ENCODE peak calls at places on chromosomes 11 and 22, in seven cellular contexts. A, F, P, E, M, S and D are unnamed samples.

GRCh38 chr11:37946155-37946766 is 1348.2 kb upstream of the RAG2 start:
- DNase-seq in M (peak), A (no peak), P (peak), E (no peak), S (peak), F (no peak), D (no peak)

GRCh38 chr11:126799974-126800373 is 200.6 kb downstream of the KIRREL3 start:
- DNase-seq in F (no peak), E (no peak), P (no peak), A (no peak), M (no peak), S (no peak), D (no peak)

GRCh38 chr11:29051935-29052334 is 943.7 kb downstream of the METTL15 start:
- DNase-seq in F (no peak), M (no peak), E (no peak), A (no peak), S (peak), P (no peak), D (no peak)

GRCh38 chr11:86735462-86736302 is 63.3 kb upstream of the ME3 start:
- DNase-seq in S (no peak), A (no peak), F (no peak), M (no peak), P (no peak), E (no peak), D (no peak)

GRCh38 chr22:28951969-28952521 is 68.7 kb downstream of the ZNRF3 start:
- DNase-seq in S (no peak), E (peak), A (no peak), P (no peak), F (no peak), M (peak), D (no peak)

GRCh38 chr11:120344302-120345004 is 8.2 kb downstream of the ARHGEF12 start:
- DNase-seq in M (no peak), P (peak), A (no peak), E (no peak), F (peak), S (peak), D (peak)

GRCh38 chr22:41831383-41831782 is 1.5 kb upstream of the SREBF2 start:
- DNase-seq in F (no peak), S (no peak), M (no peak), E (no peak), A (no peak), P (no peak), D (no peak)

GRCh38 chr11:31802609-31802989 is 8.5 kb downstream of the PAX6 start:
- DNase-seq in P (no peak), M (no peak), E (no peak), A (no peak), S (no peak), F (no peak), D (no peak)

GRCh38 chr22:24325105-24325757 is 54.6 kb downstream of the SPECC1L start:
- DNase-seq in A (no peak), P (peak), S (peak), F (no peak), M (no peak), E (peak), D (peak)

GRCh38 chr11:33633251-33634003 is 67.2 kb downstream of the C11orf91 start:
- DNase-seq in A (no peak), M (no peak), F (no peak), E (no peak), P (no peak), S (peak), D (no peak)

GRCh38 chr22:43002198-43002577 is 12.8 kb downstream of the PACSIN2 start:
- DNase-seq in P (no peak), S (peak), A (no peak), F (no peak), E (no peak), M (no peak), D (no peak)
- H3K4me3 ChIP-seq in P (no peak), S (no peak), A (no peak), F (no peak), E (no peak), M (no peak), D (no peak)

GRCh38 chr22:17969732-17970131 is 54.6 kb downstream of the MICAL3 start:
- DNase-seq in S (peak), M (no peak), P (no peak), E (no peak), A (no peak), F (no peak), D (no peak)
- H3K27ac ChIP-seq in S (no peak), M (no peak), P (no peak), E (peak), A (no peak), F (peak), D (no peak)

DNA sequence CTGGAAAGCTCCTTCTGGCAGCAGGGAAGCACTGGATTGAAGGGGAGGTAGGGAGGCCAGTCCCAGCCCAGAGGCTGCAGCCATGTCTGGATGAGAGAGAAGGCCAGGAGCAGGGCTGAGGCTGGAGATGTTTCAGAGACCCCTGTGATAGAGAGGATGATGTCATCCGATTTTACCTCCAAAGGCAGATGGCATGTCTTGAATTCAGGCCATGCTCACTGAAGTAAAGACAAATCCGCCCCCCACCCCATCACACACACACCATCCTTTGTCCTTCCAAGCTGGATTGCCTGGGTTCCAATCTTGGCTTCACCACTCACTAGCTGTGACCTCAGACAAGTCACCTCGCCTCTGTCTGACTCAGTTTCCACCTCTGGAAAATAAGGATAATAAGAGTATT is 47.2 kb downstream of the TP53I11 start:
- DNase-seq in A (no peak), E (no peak), F (no peak), S (no peak), M (no peak), P (no peak), D (no peak)
- H3K4me3 ChIP-seq in A (no peak), E (no peak), F (no peak), S (no peak), M (no peak), P (no peak), D (no peak)

DNA sequence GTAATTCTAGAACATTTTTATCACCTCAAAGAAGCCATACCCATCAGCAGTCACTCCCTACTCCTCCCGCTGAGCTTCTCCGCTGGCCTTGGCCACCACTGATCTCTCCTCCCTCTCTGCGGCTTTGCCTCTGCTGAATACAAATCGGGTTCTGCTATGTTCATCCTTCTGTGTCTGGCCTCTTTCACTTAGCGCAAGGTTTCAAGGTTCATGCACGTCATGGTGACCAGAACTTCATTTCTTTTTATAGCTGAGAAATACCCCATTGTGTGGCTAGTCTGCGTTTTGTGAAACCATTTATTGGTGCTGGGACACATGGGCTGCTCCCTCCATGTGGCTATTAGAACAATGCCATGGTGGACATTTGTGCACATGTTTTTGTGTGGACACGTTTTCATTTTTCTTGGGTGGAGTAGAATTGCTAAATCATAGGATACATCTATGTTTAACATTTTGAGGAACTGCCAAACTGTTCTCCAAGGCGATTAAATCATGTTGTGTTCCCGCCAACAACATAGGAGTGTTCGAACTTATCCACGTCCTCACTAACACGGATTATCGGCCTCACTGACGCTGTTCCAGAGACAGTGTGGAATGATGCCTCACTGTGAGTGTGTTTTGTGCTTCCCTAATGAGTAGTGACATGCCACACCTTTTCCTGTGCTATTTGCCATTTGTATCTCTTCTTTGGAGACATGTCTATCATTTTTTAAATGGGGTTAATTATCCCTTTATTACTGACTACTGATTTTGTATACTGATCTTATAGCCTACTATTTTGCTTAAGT is 24.2 kb upstream of the KRTAP5-6 start:
- DNase-seq in M (no peak), P (no peak), E (no peak), F (no peak), A (no peak), S (no peak), D (no peak)
- H3K27ac ChIP-seq in M (no peak), P (no peak), E (no peak), F (no peak), A (no peak), S (no peak), D (no peak)

DNA sequence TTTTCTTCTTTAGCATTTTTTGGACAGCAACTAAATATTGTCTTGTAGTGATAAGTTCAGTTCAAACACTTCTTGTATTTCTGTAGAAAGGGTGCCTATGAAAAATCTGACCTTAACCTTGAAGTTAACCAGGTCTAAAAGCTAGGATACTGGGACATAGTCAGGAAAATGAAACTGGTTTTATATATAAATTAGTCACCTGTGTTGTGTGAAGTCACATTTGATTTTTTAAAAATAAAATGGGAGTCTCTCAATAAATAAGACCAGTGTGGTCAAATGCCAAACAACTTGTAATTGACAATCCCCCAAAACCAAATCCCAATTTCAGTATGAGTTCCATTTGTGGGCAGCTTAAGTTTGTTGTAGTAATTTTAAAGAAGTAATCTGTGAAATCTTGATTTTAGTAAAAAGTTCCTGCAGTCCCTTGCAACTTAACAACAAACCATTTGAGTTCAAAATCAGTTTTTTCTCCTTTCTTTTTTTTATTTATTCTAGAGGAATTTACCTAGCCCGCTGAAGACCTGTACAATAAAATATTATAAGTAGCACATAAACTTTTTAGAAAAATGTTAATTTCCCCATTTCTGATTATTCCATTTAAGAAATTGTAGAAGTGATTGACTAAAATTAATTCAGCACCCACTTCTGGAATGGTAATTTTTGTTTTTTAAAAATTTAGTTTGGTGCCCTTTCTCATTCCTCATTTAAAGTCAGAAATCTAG is 84.4 kb upstream of the PPARA start:
- DNase-seq in P (no peak), S (peak), A (no peak), E (no peak), M (no peak), F (no peak), D (no peak)
- H3K4me3 ChIP-seq in P (peak), S (peak), A (peak), E (peak), M (no peak), F (no peak), D (no peak)

GRCh38 chr11:19578871-19579270 is 133.8 kb upstream of the NAV2 start:
- DNase-seq in A (no peak), P (no peak), E (no peak), S (no peak), F (no peak), M (no peak), D (no peak)

GRCh38 chr11:19577849-19578619 is 134.6 kb upstream of the NAV2 start:
- DNase-seq in E (peak), M (peak), P (no peak), S (no peak), A (no peak), F (no peak), D (no peak)

GRCh38 chr11:19576054-19576453 is 136.6 kb upstream of the NAV2 start:
- DNase-seq in E (no peak), P (no peak), A (no peak), S (no peak), F (no peak), M (no peak), D (no peak)

GRCh38 chr11:19576903-19577302 is 135.7 kb upstream of the NAV2 start:
- DNase-seq in E (no peak), A (no peak), M (no peak), F (no peak), S (no peak), P (no peak), D (no peak)

DNA sequence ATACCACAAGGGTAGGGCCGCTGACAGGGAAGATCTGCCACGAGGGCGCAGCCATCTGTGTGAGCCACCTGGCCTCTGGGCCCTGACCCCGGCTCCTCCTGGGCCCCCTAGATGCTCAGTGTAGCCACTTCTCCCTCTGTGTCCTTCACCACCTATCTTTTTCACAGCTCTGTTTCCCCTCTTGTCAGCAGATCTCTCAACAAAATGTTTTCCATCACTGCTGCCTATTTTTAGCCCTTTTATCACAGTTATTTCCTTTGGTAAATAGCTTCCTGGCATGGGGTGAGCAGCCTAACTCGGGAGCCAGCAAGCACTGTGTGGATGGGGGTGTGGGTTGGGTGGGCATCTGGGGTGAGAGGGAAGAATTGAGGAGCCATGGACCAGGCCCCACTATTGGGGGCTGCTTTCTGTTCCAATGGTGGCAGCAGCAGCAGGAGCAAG is 135.2 kb upstream of the NAV2 start:
- DNase-seq in P (no peak), M (peak), S (no peak), E (peak), A (no peak), F (no peak), D (no peak)
- H3K27ac ChIP-seq in P (no peak), M (peak), S (no peak), E (peak), A (no peak), F (no peak), D (no peak)

GRCh38 chr11:117062503-117062902 is 35.7 kb downstream of the SIK3 start:
- DNase-seq in P (no peak), F (no peak), M (no peak), S (no peak), E (no peak), A (no peak), D (no peak)

GRCh38 chr11:117068303-117068860 is 29.8 kb downstream of the SIK3 start:
- DNase-seq in A (no peak), S (no peak), E (no peak), P (no peak), M (no peak), F (no peak), D (no peak)

GRCh38 chr11:117066959-117067358 is 31.3 kb downstream of the SIK3 start:
- DNase-seq in S (no peak), A (no peak), F (no peak), P (no peak), E (no peak), M (no peak), D (no peak)

GRCh38 chr11:117061256-117061655 is 37.0 kb downstream of the SIK3 start:
- DNase-seq in F (no peak), M (no peak), P (no peak), E (no peak), A (no peak), S (no peak), D (no peak)

GRCh38 chr11:117064275-117064674 is 34.0 kb downstream of the SIK3 start:
- DNase-seq in F (no peak), E (no peak), A (no peak), S (peak), M (no peak), P (no peak), D (no peak)
- H3K4me3 ChIP-seq in F (no peak), E (no peak), A (no peak), S (no peak), M (no peak), P (peak), D (no peak)

DNA sequence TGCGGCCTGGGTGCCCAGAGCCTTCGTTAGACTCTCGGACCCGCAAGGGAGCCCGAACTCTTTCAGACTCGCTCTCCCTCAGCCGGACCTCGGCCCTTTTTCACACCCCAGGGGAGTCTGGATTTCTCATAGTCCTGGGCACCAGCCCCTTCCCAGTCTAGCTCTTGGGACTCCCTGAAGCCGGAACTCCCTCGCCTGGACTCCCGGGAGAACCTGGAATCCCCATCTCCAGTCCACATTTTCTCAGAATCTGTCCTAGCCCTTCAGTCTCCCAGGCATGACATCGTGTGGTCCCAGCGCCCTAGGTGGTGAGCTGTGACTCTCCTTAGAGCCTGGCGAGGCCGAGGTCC is 606 bp upstream of the DUSP18 start:
- DNase-seq in E (no peak), S (no peak), F (no peak), P (no peak), M (no peak), A (no peak), D (no peak)
- H3K27ac ChIP-seq in E (no peak), S (peak), F (peak), P (no peak), M (peak), A (no peak), D (peak)